ENCODE peak calls at places on chromosomes 11 and 22, in eight cellular contexts. F is brain microvascular endothelial cell, Y is DND-41, L is fibroblast of lung, H is kidney, K is heart right ventricle, Z is gastrocnemius medialis, S is body of pancreas. R is an unnamed sample.

GRCh38 chr22:25453058-25453457 is 111.4 kb upstream of the GRK3 start:
- DNase-seq in Z (no peak), H (no peak), L (no peak), K (no peak), Y (no peak), F (no peak), S (no peak), R (no peak)

GRCh38 chr22:50684986-50685385 is 12.4 kb downstream of the SHANK3 start:
- DNase-seq in S (no peak), L (peak), F (peak), Z (no peak), H (no peak), K (no peak), Y (no peak), R (peak)

GRCh38 chr11:38089728-38090127 is 1491.7 kb upstream of the RAG2 start:
- DNase-seq in L (peak), K (no peak), Y (no peak), S (no peak), Z (no peak), H (no peak), F (peak), R (no peak)

GRCh38 chr11:27468643-27469332 is 3.8 kb downstream of the LGR4 start:
- DNase-seq in H (no peak), L (peak), F (no peak), Y (no peak), S (peak), Z (no peak), K (no peak), R (no peak)

GRCh38 chr22:34416321-34416900 is 496.1 kb upstream of the LARGE1 start:
- DNase-seq in Y (no peak), S (no peak), H (no peak), K (no peak), Z (no peak), F (no peak), L (no peak), R (no peak)

GRCh38 chr11:110565344-110565684 is 135.6 kb downstream of the FDX1 start:
- DNase-seq in L (peak), Y (no peak), Z (no peak), K (no peak), H (no peak), S (no peak), F (peak), R (no peak)

GRCh38 chr11:67664696-67665536 is 9.5 kb downstream of the ALDH3B2 start:
- DNase-seq in Z (no peak), K (no peak), H (no peak), S (no peak), Y (no peak), L (no peak), F (no peak), R (no peak)

GRCh38 chr11:19892387-19892786 is 179.8 kb downstream of the NAV2 start:
- DNase-seq in K (no peak), H (no peak), S (no peak), Y (no peak), L (peak), Z (no peak), F (peak), R (no peak)

GRCh38 chr11:1632053-1632714 is 2.6 kb downstream of the KRTAP5-5 start:
- DNase-seq in H (peak), S (peak), Y (no peak), L (no peak), F (no peak), K (no peak), Z (no peak), R (no peak)

GRCh38 chr22:22076937-22077703 is 94.5 kb upstream of the TOP3B start:
- DNase-seq in Z (no peak), K (no peak), S (no peak), H (no peak), L (no peak), F (peak), Y (no peak), R (no peak)

GRCh38 chr11:34146866-34147265 is 41.4 kb downstream of the NAT10 start:
- DNase-seq in S (no peak), L (no peak), H (peak), F (no peak), Z (no peak), K (no peak), Y (no peak), R (no peak)

GRCh38 chr11:126163074-126163700 is 48.3 kb downstream of the RPUSD4 start:
- DNase-seq in S (no peak), H (no peak), F (peak), Z (no peak), Y (peak), K (no peak), L (peak), R (peak)

GRCh38 chr22:39232246-39232645 is 12.5 kb downstream of the PDGFB start:
- DNase-seq in L (no peak), S (no peak), H (no peak), F (no peak), Y (no peak), K (no peak), Z (no peak), R (no peak)

GRCh38 chr22:28904211-28904808 is 20.9 kb downstream of the ZNRF3 start:
- DNase-seq in L (peak), F (no peak), Z (no peak), K (no peak), S (no peak), H (no peak), Y (no peak), R (no peak)

GRCh38 chr11:105609341-105609781 is 512 bp upstream of the GRIA4 start:
- DNase-seq in S (no peak), F (peak), K (no peak), Y (peak), H (no peak), Z (no peak), L (no peak), R (no peak)

GRCh38 chr11:64661146-64661545 is 61.9 kb downstream of the NRXN2 start:
- DNase-seq in S (no peak), L (peak), Y (no peak), H (peak), F (peak), K (peak), Z (peak), R (peak)

GRCh38 chr11:66934971-66935779 is 23.0 kb downstream of the PC start:
- DNase-seq in K (no peak), H (no peak), Y (no peak), L (peak), S (no peak), F (no peak), Z (no peak), R (no peak)

GRCh38 chr11:19962795-19963163 is 197.5 kb downstream of the DBX1 start:
- DNase-seq in K (no peak), L (peak), Y (no peak), H (no peak), F (peak), S (no peak), Z (no peak), R (no peak)

GRCh38 chr11:71112454-71112853 is 139.9 kb downstream of the SHANK2 start:
- DNase-seq in H (peak), Y (no peak), L (no peak), K (no peak), S (no peak), F (no peak), Z (no peak), R (no peak)

GRCh38 chr11:78946945-78947914 is 372.6 kb upstream of the NARS2 start:
- DNase-seq in H (no peak), Y (no peak), F (no peak), S (no peak), Z (peak), L (no peak), K (no peak), R (no peak)

GRCh38 chr11:45906096-45906682 is 882 bp downstream of the FREY1 start:
- DNase-seq in Y (no peak), L (no peak), H (no peak), Z (no peak), F (no peak), S (peak), K (no peak), R (no peak)

GRCh38 chr11:117980716-117981115 is 5.5 kb upstream of the IL10RA start:
- DNase-seq in K (no peak), F (no peak), S (no peak), Y (no peak), H (no peak), Z (no peak), L (no peak), R (no peak)

GRCh38 chr22:46297151-46297819 is 615 bp downstream of the GTSE1 start:
- DNase-seq in S (peak), Y (peak), L (peak), H (no peak), K (no peak), F (peak), Z (no peak), R (no peak)

GRCh38 chr22:46090051-46090591 is 60.2 kb upstream of the PPARA start:
- DNase-seq in Y (no peak), Z (peak), K (peak), S (peak), H (peak), L (peak), F (no peak), R (no peak)

GRCh38 chr11:112280268-112281126 is 19.8 kb upstream of the PLET1 start:
- DNase-seq in Y (peak), Z (peak), H (no peak), F (peak), L (peak), S (peak), K (peak), R (no peak)

GRCh38 chr11:78922886-78923625 is 348.4 kb upstream of the NARS2 start:
- DNase-seq in L (no peak), S (no peak), Y (no peak), K (no peak), F (no peak), H (no peak), Z (no peak), R (no peak)

GRCh38 chr11:80637011-80637410 is 1196.2 kb upstream of the TENM4 start:
- DNase-seq in L (no peak), K (no peak), F (no peak), S (no peak), H (no peak), Z (no peak), Y (no peak), R (no peak)

GRCh38 chr22:29581799-29582198 is 886 bp upstream of the NIPSNAP1 start:
- DNase-seq in Z (no peak), H (no peak), L (no peak), S (no peak), K (no peak), Y (no peak), F (no peak), R (no peak)

GRCh38 chr11:2302280-2302843 is 549 bp downstream of the TSPAN32 start:
- DNase-seq in L (no peak), Z (no peak), S (no peak), H (peak), K (no peak), F (no peak), Y (no peak), R (peak)

DNA sequence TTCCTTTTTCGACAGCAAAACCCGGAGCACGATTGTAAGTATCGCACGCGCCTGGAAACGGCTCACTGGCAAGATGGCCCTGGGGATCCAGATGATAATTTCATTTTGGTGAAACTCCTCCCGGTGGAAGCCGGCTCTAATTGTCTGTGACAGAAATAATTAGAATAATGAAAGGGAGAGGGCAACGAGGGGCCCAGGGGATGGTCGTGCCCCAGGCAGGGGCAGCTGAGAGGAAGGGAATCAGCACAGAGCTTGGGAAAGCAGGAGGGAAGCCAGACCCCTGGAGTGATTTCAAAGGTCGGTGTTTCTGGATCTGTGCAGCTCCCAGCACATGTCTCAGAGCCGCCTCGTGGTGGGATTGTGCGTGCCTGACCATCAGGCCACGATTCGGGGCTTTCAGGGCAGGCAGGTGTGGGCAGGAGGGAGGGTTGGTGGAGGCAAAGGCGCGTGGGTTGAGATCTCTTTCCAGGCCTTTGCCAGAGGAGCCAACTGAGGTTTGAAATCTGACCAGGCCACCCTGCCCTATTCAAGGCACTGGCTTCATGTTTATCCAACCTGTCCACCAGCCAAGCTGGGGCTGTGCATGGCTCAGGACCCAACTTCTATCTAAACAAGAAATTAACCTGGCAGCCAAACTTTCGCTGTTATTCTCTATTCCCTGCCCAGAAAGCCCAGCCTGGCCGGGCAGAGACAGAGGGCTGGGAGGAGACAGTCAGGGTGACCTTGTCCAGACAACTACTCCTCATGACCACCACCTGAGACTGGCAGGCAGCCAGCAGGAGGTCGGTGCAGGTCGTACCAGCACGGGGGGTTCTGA is 27.8 kb downstream of the ANO1 start:
- DNase-seq in H (no peak), S (peak), Z (no peak), L (no peak), K (no peak), F (no peak), Y (no peak), R (no peak)
- H3K27ac ChIP-seq in H (no peak), S (peak), Z (peak), L (no peak), K (peak), F (no peak), Y (no peak), R (peak)

DNA sequence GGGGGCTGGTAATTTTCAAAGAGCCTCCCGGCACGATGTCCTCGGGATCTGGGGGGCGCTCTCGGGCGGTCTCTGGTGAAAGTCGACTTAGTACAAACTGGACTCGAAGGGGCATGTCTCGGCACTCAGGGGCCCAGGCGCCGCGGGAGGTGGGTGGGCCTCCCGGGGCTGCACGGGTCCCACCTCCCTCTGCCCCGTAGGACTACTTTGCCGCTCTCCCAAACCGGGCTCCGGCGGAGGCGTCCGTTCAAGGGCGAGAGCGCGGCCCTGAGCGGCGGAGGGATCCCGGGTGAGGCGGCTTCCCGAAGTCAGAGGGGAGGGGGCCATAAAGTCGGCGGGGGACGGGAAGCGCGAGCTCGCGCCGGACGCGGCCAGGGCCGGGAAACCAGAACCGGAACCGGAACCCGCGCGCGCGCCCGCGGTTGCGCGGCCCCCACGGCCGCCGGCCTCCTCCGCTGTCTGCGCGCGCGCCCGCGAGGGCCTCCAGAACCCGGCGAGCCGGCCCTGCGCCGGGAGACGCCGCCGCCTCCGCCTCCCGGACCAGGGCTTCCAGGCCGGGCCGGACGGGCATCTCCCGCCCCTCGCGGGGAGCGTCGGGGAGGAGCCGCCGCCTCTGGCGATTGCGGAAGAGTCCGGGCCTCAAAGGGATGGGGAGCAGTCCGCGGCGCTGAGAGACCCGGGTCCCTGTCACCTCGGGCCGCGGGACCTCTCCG is at the start of gene ARHGEF12:
- DNase-seq in Z (peak), S (peak), K (peak), L (peak), F (peak), H (peak), Y (no peak), R (peak)
- TF ChIP-seq CTCF in Z (peak), S (peak), K (peak), L (peak), F (peak), H (peak), Y (no peak), R (peak)

GRCh38 chr11:130673698-130674097 is 225.3 kb downstream of the ADAMTS15 start:
- DNase-seq in Z (no peak), L (peak), S (no peak), K (no peak), Y (no peak), H (no peak), F (no peak), R (no peak)

GRCh38 chr11:130671801-130672700 is 223.6 kb downstream of the ADAMTS15 start:
- DNase-seq in F (peak), S (peak), H (peak), Y (no peak), Z (peak), L (peak), K (peak), R (peak)

GRCh38 chr11:130675456-130675855 is 227.0 kb downstream of the ADAMTS15 start:
- DNase-seq in Y (no peak), H (peak), L (peak), S (peak), F (peak), K (peak), Z (peak), R (peak)

GRCh38 chr11:130674686-130675085 is 226.2 kb downstream of the ADAMTS15 start:
- DNase-seq in K (no peak), Y (no peak), S (no peak), L (peak), F (peak), Z (no peak), H (no peak), R (no peak)

DNA sequence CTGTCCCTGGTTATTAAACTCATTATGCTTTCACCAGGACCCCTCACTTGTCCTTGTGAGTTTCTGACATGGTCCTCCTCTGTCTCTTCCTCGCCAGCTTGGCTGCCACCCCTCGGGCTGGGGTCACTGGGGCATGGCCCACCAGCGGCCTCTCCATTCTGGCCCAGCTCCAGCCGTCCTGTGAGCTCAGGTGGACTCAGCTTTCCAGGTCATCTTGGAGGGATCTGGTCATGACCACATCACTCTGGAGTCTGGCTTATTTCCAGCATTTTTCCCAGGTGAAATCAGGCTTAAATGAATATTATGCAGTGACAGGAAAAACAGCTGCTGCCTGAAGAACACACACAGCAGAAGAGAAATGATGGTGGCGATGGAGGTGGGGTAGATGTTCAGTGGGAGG is 224.5 kb downstream of the ADAMTS15 start:
- DNase-seq in Z (no peak), F (no peak), H (peak), Y (no peak), L (peak), S (peak), K (no peak), R (no peak)
- H3K27ac ChIP-seq in Z (no peak), F (no peak), H (no peak), Y (no peak), L (peak), S (peak), K (peak), R (peak)

GRCh38 chr11:16169541-16169940 is 186.8 kb downstream of the SOX6 start:
- DNase-seq in Z (no peak), L (peak), K (no peak), F (no peak), Y (no peak), S (no peak), H (no peak), R (no peak)
- TF ChIP-seq CTCF in Z (no peak), L (peak), K (peak), F (no peak), Y (no peak), S (no peak), H (no peak), R (no peak)

GRCh38 chr11:16966633-16967346 is 47.4 kb downstream of the PLEKHA7 start:
- DNase-seq in Y (no peak), H (no peak), F (no peak), S (no peak), L (no peak), Z (no peak), K (no peak), R (no peak)

GRCh38 chr11:16967347-16967662 is 46.9 kb downstream of the PLEKHA7 start:
- DNase-seq in F (no peak), S (no peak), K (no peak), Y (no peak), H (no peak), L (no peak), Z (no peak), R (no peak)

GRCh38 chr11:16963316-16963876 is 50.8 kb downstream of the PLEKHA7 start:
- DNase-seq in H (no peak), K (no peak), Y (no peak), F (no peak), L (no peak), S (no peak), Z (no peak), R (no peak)

GRCh38 chr11:16968196-16968595 is 46.0 kb downstream of the PLEKHA7 start:
- DNase-seq in Y (no peak), S (no peak), K (no peak), F (no peak), H (no peak), Z (no peak), L (no peak), R (no peak)

DNA sequence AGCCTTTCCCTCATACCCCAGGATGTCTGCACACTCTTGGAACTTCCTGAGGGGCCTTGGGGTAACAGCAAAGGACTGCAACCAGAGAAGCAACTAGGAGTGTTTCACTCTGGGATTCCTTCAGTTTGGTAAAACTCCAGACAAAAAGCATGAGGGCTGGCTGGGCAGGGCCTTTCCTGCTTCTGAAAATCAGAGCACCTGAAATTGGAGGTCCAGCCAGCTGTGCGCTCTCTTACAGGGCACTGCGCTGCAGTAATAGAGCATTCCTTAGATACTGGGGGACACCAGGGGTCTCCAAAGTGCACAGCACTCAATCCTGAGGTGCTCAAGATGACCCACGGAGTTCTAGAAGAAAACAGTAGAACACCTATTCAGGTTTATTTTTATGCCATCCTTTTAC is 49.7 kb downstream of the PLEKHA7 start:
- DNase-seq in S (no peak), Y (no peak), F (no peak), K (no peak), L (no peak), Z (no peak), H (no peak), R (no peak)
- H3K27ac ChIP-seq in S (no peak), Y (no peak), F (no peak), K (no peak), L (no peak), Z (no peak), H (no peak), R (no peak)

R was measured in ascending aorta.